ENCODE peak calls at places on chromosome 10, in five cellular contexts. One of them, this sample, is unnamed.

GRCh38 chr10:34161948-34162347 is 653.1 kb downstream of the PARD3 start:
- DNase-seq in stimulated activated naive B cell treated with anti-CD40 and anti-IgM and Interleukin-4, amounts not matched to agents 10 μg/mL and 1 μg/mL and 100 μg/mL, for 72 hours: no peak
- DNase-seq in hepatic stellate cell: no peak
- DNase-seq in esophagus squamous epithelium: no peak
- DNase-seq in amniotic stem cell: no peak
- DNase-seq in this sample: no peak

GRCh38 chr10:74839708-74840107 is 13.3 kb downstream of the KAT6B start:
- DNase-seq in stimulated activated naive B cell treated with anti-CD40 and anti-IgM and Interleukin-4, amounts not matched to agents 10 μg/mL and 1 μg/mL and 100 μg/mL, for 72 hours: no peak
- DNase-seq in hepatic stellate cell: no peak
- DNase-seq in esophagus squamous epithelium: no peak
- DNase-seq in amniotic stem cell: no peak
- DNase-seq in this sample: no peak

GRCh38 chr10:103732339-103732738 is 123.0 kb downstream of the SH3PXD2A start:
- DNase-seq in stimulated activated naive B cell treated with anti-CD40 and anti-IgM and Interleukin-4, amounts not matched to agents 10 μg/mL and 1 μg/mL and 100 μg/mL, for 72 hours: no peak
- DNase-seq in hepatic stellate cell: no peak
- DNase-seq in esophagus squamous epithelium: no peak
- DNase-seq in amniotic stem cell: no peak
- DNase-seq in this sample: no peak

GRCh38 chr10:34102917-34103506 is 712.1 kb downstream of the PARD3 start:
- DNase-seq in stimulated activated naive B cell treated with anti-CD40 and anti-IgM and Interleukin-4, amounts not matched to agents 10 μg/mL and 1 μg/mL and 100 μg/mL, for 72 hours: no peak
- DNase-seq in hepatic stellate cell: peak; percentile 58
- DNase-seq in esophagus squamous epithelium: no peak
- DNase-seq in amniotic stem cell: no peak
- DNase-seq in this sample: no peak

GRCh38 chr10:30737931-30738391 is 108.4 kb upstream of the LYZL2 start:
- DNase-seq in stimulated activated naive B cell treated with anti-CD40 and anti-IgM and Interleukin-4, amounts not matched to agents 10 μg/mL and 1 μg/mL and 100 μg/mL, for 72 hours: no peak
- DNase-seq in hepatic stellate cell: no peak
- DNase-seq in esophagus squamous epithelium: no peak
- DNase-seq in amniotic stem cell: no peak
- DNase-seq in this sample: peak; percentile 67

GRCh38 chr10:58531084-58531695 is 18.5 kb downstream of the BICC1 start:
- DNase-seq in stimulated activated naive B cell treated with anti-CD40 and anti-IgM and Interleukin-4, amounts not matched to agents 10 μg/mL and 1 μg/mL and 100 μg/mL, for 72 hours: peak; percentile 21
- DNase-seq in hepatic stellate cell: no peak
- DNase-seq in esophagus squamous epithelium: no peak
- DNase-seq in amniotic stem cell: peak; percentile 47
- DNase-seq in this sample: peak; percentile 80

GRCh38 chr10:93080350-93081046 is 6.8 kb downstream of the CYP26A1 start:
- DNase-seq in stimulated activated naive B cell treated with anti-CD40 and anti-IgM and Interleukin-4, amounts not matched to agents 10 μg/mL and 1 μg/mL and 100 μg/mL, for 72 hours: no peak
- DNase-seq in hepatic stellate cell: peak; percentile 89
- DNase-seq in esophagus squamous epithelium: no peak
- DNase-seq in amniotic stem cell: no peak
- DNase-seq in this sample: peak; percentile 73

GRCh38 chr10:96441126-96441905 is 72.4 kb downstream of the TLL2 start:
- DNase-seq in stimulated activated naive B cell treated with anti-CD40 and anti-IgM and Interleukin-4, amounts not matched to agents 10 μg/mL and 1 μg/mL and 100 μg/mL, for 72 hours: no peak
- DNase-seq in hepatic stellate cell: no peak
- DNase-seq in esophagus squamous epithelium: no peak
- DNase-seq in amniotic stem cell: no peak
- DNase-seq in this sample: peak; percentile 32

GRCh38 chr10:82150123-82150900 is 275.3 kb downstream of the NRG3 start:
- DNase-seq in stimulated activated naive B cell treated with anti-CD40 and anti-IgM and Interleukin-4, amounts not matched to agents 10 μg/mL and 1 μg/mL and 100 μg/mL, for 72 hours: no peak
- DNase-seq in hepatic stellate cell: no peak
- DNase-seq in esophagus squamous epithelium: no peak
- DNase-seq in amniotic stem cell: no peak
- DNase-seq in this sample: no peak

GRCh38 chr10:125148021-125148439 is 12.3 kb downstream of the CTBP2 start:
- DNase-seq in stimulated activated naive B cell treated with anti-CD40 and anti-IgM and Interleukin-4, amounts not matched to agents 10 μg/mL and 1 μg/mL and 100 μg/mL, for 72 hours: no peak
- DNase-seq in hepatic stellate cell: no peak
- DNase-seq in esophagus squamous epithelium: no peak
- DNase-seq in amniotic stem cell: no peak
- DNase-seq in this sample: no peak

GRCh38 chr10:56487746-56488145 is 126.7 kb upstream of the ZWINT start:
- DNase-seq in stimulated activated naive B cell treated with anti-CD40 and anti-IgM and Interleukin-4, amounts not matched to agents 10 μg/mL and 1 μg/mL and 100 μg/mL, for 72 hours: no peak
- DNase-seq in hepatic stellate cell: no peak
- DNase-seq in esophagus squamous epithelium: no peak
- DNase-seq in amniotic stem cell: no peak
- DNase-seq in this sample: no peak

This sample was measured in stimulated activated effector memory CD8-positive, alpha-beta T cell treated with anti-CD3 and anti-CD28 coated beads, Interleukin-12 subunit alpha, Interleukin-12 subunit beta, amount 100 ng/mL, for 72 hours.